ENCODE peak calls at places on chromosomes 3 and 15, in five cellular contexts. A, Y, L, F and R are unnamed samples.

GRCh38 chr3:102068327-102068726 is 219.0 kb downstream of the NFKBIZ start:
- DNase-seq in A (no peak), Y (no peak), L (no peak), F (peak), R (no peak)

GRCh38 chr3:158420654-158421396 is 150.2 kb upstream of the MLF1 start:
- DNase-seq in A (no peak), Y (no peak), L (no peak), F (no peak), R (no peak)

GRCh38 chr3:23811117-23811487 is 5.3 kb downstream of the UBE2E1 start:
- DNase-seq in A (no peak), Y (no peak), L (no peak), F (peak), R (no peak)

GRCh38 chr15:93449798-93450197 is 360.8 kb upstream of the RGMA start:
- DNase-seq in A (no peak), Y (no peak), L (no peak), F (no peak), R (no peak)

GRCh38 chr15:88835119-88835518 is 31.9 kb downstream of the ACAN start:
- DNase-seq in A (no peak), Y (no peak), L (no peak), F (no peak), R (no peak)

GRCh38 chr3:121651684-121652083 is 9.0 kb downstream of the HCLS1 start:
- DNase-seq in A (no peak), Y (no peak), L (no peak), F (peak), R (no peak)

GRCh38 chr15:39665629-39666245 is 84.9 kb downstream of the THBS1 start:
- DNase-seq in A (no peak), Y (no peak), L (no peak), F (no peak), R (no peak)

GRCh38 chr15:49330166-49330565 is 92.9 kb upstream of the FGF7 start:
- DNase-seq in A (no peak), Y (no peak), L (no peak), F (no peak), R (no peak)

GRCh38 chr3:112459750-112460149 is 39.5 kb downstream of the BTLA start:
- DNase-seq in A (no peak), Y (no peak), L (no peak), F (no peak), R (no peak)

GRCh38 chr3:57646723-57647122 is 46.2 kb downstream of the DENND6A start:
- DNase-seq in A (no peak), Y (no peak), L (no peak), F (peak), R (no peak)